ENCODE peak calls at places on chromosomes 12 and 14, in four cellular contexts. S, R, K and Y are unnamed samples.
A peak's percentile ranks its signal among the peaks of the same experiment; 100 is the strongest.

GRCh38 chr12:79841248-79841877 is 93.5 kb downstream of the PPP1R12A start:
- DNase-seq in R (no peak), S (no peak), K (no peak), Y (no peak)

GRCh38 chr12:13724136-13724535 is 257.3 kb downstream of the GRIN2B start:
- DNase-seq in K (no peak), S (no peak), R (no peak), Y (no peak)

GRCh38 chr14:85574849-85575616 is 45.1 kb downstream of the FLRT2 start:
- DNase-seq in S (no peak), R (peak; percentile 50), K (peak; percentile 46), Y (no peak)

GRCh38 chr14:100132161-100132902 is 27.1 kb downstream of the DEGS2 start:
- DNase-seq in S (peak; percentile 58), K (no peak), R (no peak), Y (no peak)

GRCh38 chr12:104763163-104763805 is 194.8 kb downstream of the SLC41A2 start:
- DNase-seq in K (no peak), S (no peak), R (no peak), Y (no peak)

GRCh38 chr12:12976366-12976765 is 23.7 kb downstream of the HEBP1 start:
- DNase-seq in S (no peak), R (no peak), K (no peak), Y (no peak)

GRCh38 chr14:55109846-55110245 is 19.2 kb upstream of the LGALS3 start:
- DNase-seq in R (no peak), S (no peak), K (peak; percentile 49), Y (no peak)

GRCh38 chr12:68259318-68259940 is 6.0 kb upstream of the IL22 start:
- DNase-seq in S (no peak), K (no peak), R (no peak), Y (no peak)

GRCh38 chr12:53807322-53807721 is 55.5 kb upstream of the CISTR start:
- DNase-seq in R (no peak), K (no peak), S (no peak), Y (no peak)

GRCh38 chr12:53804429-53804828 is 52.6 kb upstream of the CISTR start:
- DNase-seq in S (no peak), R (no peak), K (no peak), Y (no peak)

GRCh38 chr12:53805067-53805466 is 53.3 kb upstream of the CISTR start:
- DNase-seq in R (no peak), K (no peak), S (no peak), Y (no peak)

GRCh38 chr12:53806689-53807088 is 54.9 kb upstream of the CISTR start:
- DNase-seq in S (no peak), R (no peak), K (no peak), Y (no peak)

DNA sequence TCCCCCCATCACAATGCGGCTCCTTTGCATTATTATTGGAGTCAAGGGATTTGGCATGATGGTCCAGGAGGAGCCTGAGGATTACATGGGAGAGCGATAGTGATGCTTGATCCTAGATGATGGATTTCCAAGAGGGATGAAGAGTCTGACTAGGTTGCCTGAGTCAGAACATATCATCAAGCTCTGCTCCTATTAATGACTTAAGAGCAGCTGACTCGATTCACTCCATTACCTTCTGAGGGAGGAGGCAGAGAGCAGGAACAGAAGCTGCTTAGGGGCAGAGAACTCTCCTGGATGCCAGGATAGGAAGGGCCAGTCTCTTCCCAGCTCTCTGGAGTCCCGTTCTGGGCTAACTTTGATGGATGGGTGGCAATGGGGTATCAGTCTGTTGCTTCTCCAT is 54.0 kb upstream of the CISTR start:
- DNase-seq in S (no peak), K (no peak), R (no peak), Y (no peak)
- H3K27me3 ChIP-seq in S (peaks cover 57% of the 10 kb centered on the region), K (no peaks in the 10 kb centered on the region), R (peaks cover 100% of the 10 kb centered on the region), Y (peaks cover 91% of the 10 kb centered on the region)

DNA sequence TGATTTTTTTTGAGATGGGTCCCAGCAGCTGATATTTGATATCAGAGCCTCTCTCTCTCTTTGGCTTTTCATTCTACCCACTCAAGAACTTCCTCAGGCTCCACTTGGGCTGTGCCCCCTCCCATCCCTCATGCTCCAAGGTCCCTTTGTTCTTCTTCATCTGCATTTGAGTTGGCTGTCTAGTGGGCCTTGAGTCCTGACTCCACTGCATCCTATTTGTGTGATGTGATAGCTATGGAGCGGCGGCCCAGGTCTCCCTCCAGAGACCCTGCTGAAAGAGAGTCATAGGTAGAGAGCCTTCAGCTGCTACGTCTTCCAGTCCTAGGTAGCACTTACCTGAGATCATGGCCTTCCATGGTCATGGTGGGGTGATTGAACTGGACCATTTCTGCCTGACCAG is 123.1 kb upstream of the VRK1 start:
- DNase-seq in K (no peak), R (no peak), S (no peak), Y (no peak)
- H3K27me3 ChIP-seq in K (no peaks in the 10 kb centered on the region), R (peaks cover 8% of the 10 kb centered on the region), S (no peaks in the 10 kb centered on the region), Y (no peaks in the 10 kb centered on the region)

DNA sequence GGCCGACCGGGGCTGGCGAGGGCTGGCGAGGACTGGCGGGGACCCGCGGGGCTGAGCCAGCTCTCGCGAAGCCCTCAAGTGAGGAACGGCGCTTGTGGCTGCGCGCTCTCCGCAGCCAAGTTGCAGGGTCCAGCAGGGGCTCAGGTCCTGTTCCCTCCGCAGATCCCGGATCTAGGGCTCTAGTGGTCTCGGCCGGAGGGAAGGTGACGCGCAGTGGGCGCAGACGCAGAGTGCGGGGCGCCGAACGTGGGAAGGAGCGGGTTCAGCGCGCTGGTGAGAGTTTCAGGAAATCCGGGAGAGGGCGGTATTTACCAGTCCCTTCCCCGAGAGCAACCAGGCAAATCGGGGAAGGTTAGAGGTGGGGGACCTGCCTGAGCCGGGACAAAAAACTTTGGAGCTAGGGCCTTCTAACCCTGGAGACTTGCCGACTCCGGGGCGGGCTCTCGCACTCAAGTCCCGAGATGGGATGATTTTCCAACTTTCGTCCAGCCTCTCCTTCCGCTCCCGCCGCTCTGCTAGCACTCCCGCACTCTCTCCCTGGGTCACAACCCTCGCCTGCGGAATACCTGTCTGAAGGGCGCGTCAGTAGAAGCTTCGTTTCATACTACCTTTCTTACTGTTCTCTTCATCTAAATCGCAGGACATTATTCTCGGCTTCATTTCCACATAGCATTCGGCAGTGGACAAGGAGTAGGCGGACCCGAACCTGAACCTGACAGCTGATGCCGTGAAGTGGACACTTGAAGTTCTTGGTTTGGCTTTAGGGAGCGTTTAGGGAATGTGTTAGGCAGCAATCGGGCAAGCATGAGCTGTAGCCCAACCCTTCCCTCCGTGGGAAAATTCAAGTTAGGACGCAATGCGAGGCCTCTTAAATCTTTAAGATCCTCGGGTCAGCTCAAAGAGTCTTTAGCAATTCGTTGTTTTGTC is 13.6 kb upstream of the PAX9 start:
- DNase-seq in R (peak; percentile 91), S (peak; percentile 55), K (peak; percentile 91), Y (no peak)
- H3K27me3 ChIP-seq in R (peaks cover 97% of the 10 kb centered on the region), S (peaks cover 62% of the 10 kb centered on the region), K (peaks cover 52% of the 10 kb centered on the region), Y (peaks cover 52% of the 10 kb centered on the region)

GRCh38 chr12:132318618-132319033 is 10.8 kb downstream of the GALNT9 start:
- DNase-seq in K (no peak), S (no peak), R (no peak), Y (no peak)
- H3K27me3 ChIP-seq in K (no peaks in the 10 kb centered on the region), S (peaks cover 95% of the 10 kb centered on the region), R (no peaks in the 10 kb centered on the region), Y (peaks cover 78% of the 10 kb centered on the region)

DNA sequence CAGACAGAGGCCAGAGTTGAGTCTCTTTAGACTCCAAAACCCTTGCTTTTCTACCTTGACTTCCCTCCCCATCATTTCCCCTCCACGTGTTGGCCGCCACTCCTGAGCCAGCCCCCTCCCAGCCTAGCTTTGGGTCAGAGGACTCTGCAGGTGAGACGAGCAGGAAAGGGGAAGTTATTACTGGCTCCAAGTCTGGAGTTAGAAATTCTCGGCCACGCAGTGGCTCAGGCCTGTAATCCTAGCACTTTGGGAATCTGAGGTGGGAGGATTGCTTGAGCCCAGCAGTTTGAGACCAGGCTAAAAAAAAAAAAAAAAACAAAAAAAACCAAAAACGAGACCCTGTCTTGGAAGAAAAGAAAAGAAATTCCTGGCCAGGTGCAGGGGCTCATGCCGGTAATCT is 8.8 kb downstream of the VSX2 start:
- DNase-seq in K (no peak), S (no peak), R (no peak), Y (no peak)
- H3K27me3 ChIP-seq in K (peaks cover 11% of the 10 kb centered on the region), S (peaks cover 52% of the 10 kb centered on the region), R (peaks cover 38% of the 10 kb centered on the region), Y (peaks cover 86% of the 10 kb centered on the region)

GRCh38 chr12:132424811-132425210 is 65.1 kb upstream of the FBRSL1 start:
- DNase-seq in K (no peak), S (no peak), R (no peak), Y (no peak)

GRCh38 chr12:132427999-132428871 is 61.7 kb upstream of the FBRSL1 start:
- DNase-seq in K (peak; percentile 11), R (peak; percentile 73), S (no peak), Y (no peak)

GRCh38 chr12:132427177-132427725 is 62.7 kb upstream of the FBRSL1 start:
- DNase-seq in S (no peak), R (no peak), K (no peak), Y (no peak)

GRCh38 chr12:132428872-132429121 is 61.2 kb upstream of the FBRSL1 start:
- DNase-seq in K (peak; percentile 12), S (no peak), R (peak; percentile 74), Y (no peak)

GRCh38 chr12:132426349-132427176 is 63.4 kb upstream of the FBRSL1 start:
- DNase-seq in S (no peak), R (no peak), K (no peak), Y (no peak)
- H3K27me3 ChIP-seq in S (peaks cover 27% of the 10 kb centered on the region), R (peaks cover 5% of the 10 kb centered on the region), K (no peaks in the 10 kb centered on the region), Y (no peaks in the 10 kb centered on the region)